ENCODE peak calls at places on chromosomes 7 and 10, in five cellular contexts. V is mesenteric fat pad; Z is NAMALWA; Y is hepatic stellate cell; D is stimulated activated CD8-positive, alpha-beta memory T cell treated with anti-CD3 and anti-CD28 coated beads, Interleukin-7, amount 100 ng/mL, for 4 hours. E is an unnamed sample.

GRCh38 chr10:12130237-12130872 is 878 bp downstream of the SEC61A2 start:
- DNase-seq in Z (peak; percentile 92), Y (peak; percentile 77), V (no peak), D (no peak), E (peak; percentile 87)

GRCh38 chr10:19817251-19818046 is 1.2 kb downstream of the PLXDC2 start:
- DNase-seq in Y (no peak), D (no peak), V (no peak), Z (no peak), E (peak; percentile 65)

GRCh38 chr7:80942261-80943041 is 23.6 kb upstream of the SEMA3C start:
- DNase-seq in D (no peak), Y (peak; percentile 92), Z (no peak), V (no peak), E (no peak)

GRCh38 chr7:47783456-47784240 is 164.6 kb downstream of the PKD1L1 start:
- DNase-seq in D (no peak), V (no peak), Y (peak; percentile 46), Z (no peak), E (no peak)

GRCh38 chr10:84236807-84237198 is 4.5 kb downstream of the LRIT1 start:
- DNase-seq in V (no peak), Z (no peak), Y (no peak), D (no peak), E (no peak)

GRCh38 chr10:96831200-96831866 is 765 bp upstream of the LCOR start:
- DNase-seq in V (no peak), Y (no peak), Z (peak; percentile 28), D (no peak), E (no peak)

GRCh38 chr7:64892116-64892515 is 11.0 kb upstream of the ZNF273 start:
- DNase-seq in Y (peak; percentile 1), V (no peak), Z (no peak), D (no peak), E (no peak)

GRCh38 chr7:151927540-151927939 is 28.7 kb upstream of the GALNTL5 start:
- DNase-seq in V (no peak), Z (no peak), Y (no peak), D (no peak), E (no peak)

GRCh38 chr7:34939175-34939574 is 98.1 kb downstream of the DPY19L1 start:
- DNase-seq in D (no peak), Y (peak; percentile 15), Z (no peak), V (no peak), E (no peak)

GRCh38 chr7:77331938-77332695 is 84.0 kb downstream of the GSAP start:
- DNase-seq in D (no peak), V (no peak), Y (peak; percentile 70), Z (peak; percentile 92), E (peak; percentile 92)

GRCh38 chr10:63465293-63466167 is at the start of gene JMJD1C:
- DNase-seq in V (peak; percentile 93), D (peak; percentile 13), Z (peak; percentile 77), Y (peak; percentile 75), E (peak; percentile 70)

GRCh38 chr7:102202556-102202955 is 84.1 kb upstream of the SH2B2 start:
- DNase-seq in Y (no peak), V (no peak), Z (no peak), D (no peak), E (no peak)

GRCh38 chr10:69362471-69362954 is 54.2 kb downstream of the TACR2 start:
- DNase-seq in Z (no peak), V (no peak), Y (peak; percentile 84), D (no peak), E (no peak)

GRCh38 chr7:24463474-24463873 is 109.8 kb upstream of the PALS2 start:
- DNase-seq in D (no peak), Y (no peak), V (no peak), Z (no peak), E (no peak)

GRCh38 chr10:14409247-14409646 is 78.5 kb upstream of the FRMD4A start:
- DNase-seq in Z (no peak), V (no peak), Y (no peak), D (peak; percentile 30), E (no peak)

GRCh38 chr10:114052255-114052654 is 8.6 kb downstream of the ADRB1 start:
- DNase-seq in Y (no peak), Z (no peak), V (no peak), D (no peak), E (no peak)

GRCh38 chr10:102120142-102120986 is at the start of gene LDB1:
- DNase-seq in Y (peak; percentile 83), Z (peak; percentile 89), D (peak; percentile 30), V (peak; percentile 91), E (peak; percentile 91)

GRCh38 chr7:73436031-73436929 is 2.7 kb downstream of the FZD9 start:
- DNase-seq in V (no peak), Z (no peak), Y (no peak), D (no peak), E (no peak)

E was measured in Kasumi-1.